ENCODE peak calls at places on chromosome 3, in nine cellular contexts. L, W, H, G, K, D, E, Z and Y are unnamed samples.
A peak's percentile ranks its signal among the peaks of the same experiment; 100 is the strongest.

GRCh38 chr3:128353991-128354687 is 112.6 kb downstream of the DNAJB8 start:
- DNase-seq in L (no peak), W (no peak), H (no peak), G (no peak), K (peak; percentile 15), D (peak; percentile 11), E (peak; percentile 72), Z (no peak), Y (no peak)

GRCh38 chr3:9201278-9201677 is 48.2 kb downstream of the SRGAP3 start:
- DNase-seq in L (no peak), W (no peak), H (no peak), G (no peak), K (no peak), D (no peak), E (no peak), Z (no peak), Y (no peak)

GRCh38 chr3:177597325-177598109 is 400.2 kb upstream of the TBL1XR1 start:
- DNase-seq in L (peak; percentile 55), W (peak; percentile 57), H (no peak), G (no peak), K (no peak), D (peak; percentile 57), E (peak; percentile 21), Z (no peak), Y (peak; percentile 51)

GRCh38 chr3:197040679-197041078 is 11.1 kb upstream of the MELTF start:
- DNase-seq in L (no peak), W (no peak), H (no peak), G (no peak), K (no peak), D (no peak), E (no peak), Z (no peak), Y (no peak)

GRCh38 chr3:12054245-12054644 is 50.1 kb downstream of the SYN2 start:
- DNase-seq in L (no peak), W (no peak), H (no peak), G (no peak), K (no peak), D (no peak), E (no peak), Z (no peak), Y (no peak)

GRCh38 chr3:30042274-30042859 is 564.0 kb upstream of the TGFBR2 start:
- DNase-seq in L (peak; percentile 75), W (peak; percentile 33), H (peak; percentile 12), G (peak; percentile 35), K (peak; percentile 80), D (peak; percentile 10), E (peak; percentile 34), Z (no peak), Y (peak; percentile 56)

GRCh38 chr3:94811836-94812235 is 749.0 kb downstream of the NSUN3 start:
- DNase-seq in L (no peak), W (no peak), H (no peak), G (no peak), K (no peak), D (no peak), E (no peak), Z (no peak), Y (no peak)

GRCh38 chr3:42803800-42804112 is 534 bp downstream of the HIGD1A start:
- DNase-seq in L (peak; percentile 66), W (no peak), H (no peak), G (peak; percentile 74), K (peak; percentile 65), D (no peak), E (no peak), Z (no peak), Y (no peak)

GRCh38 chr3:128875556-128876120 is 3.8 kb upstream of the ACAD9 start:
- DNase-seq in L (peak; percentile 79), W (peak; percentile 45), H (peak; percentile 41), G (peak; percentile 39), K (peak; percentile 85), D (no peak), E (peak; percentile 39), Z (no peak), Y (peak; percentile 30)

GRCh38 chr3:44712455-44713075 is at the start of gene ZNF502:
- DNase-seq in L (peak; percentile 73), W (peak; percentile 31), H (peak; percentile 55), G (peak; percentile 88), K (peak; percentile 73), D (peak; percentile 33), E (peak; percentile 85), Z (peak; percentile 9), Y (peak; percentile 48)

GRCh38 chr3:45253316-45253715 is 27.2 kb upstream of the TMEM158 start:
- DNase-seq in L (no peak), W (no peak), H (no peak), G (no peak), K (no peak), D (no peak), E (no peak), Z (no peak), Y (no peak)

GRCh38 chr3:154115332-154115731 is 5.9 kb upstream of the ARHGEF26 start:
- DNase-seq in L (no peak), W (no peak), H (no peak), G (no peak), K (no peak), D (no peak), E (no peak), Z (no peak), Y (no peak)

GRCh38 chr3:67854663-67855062 is 200.3 kb upstream of the SUCLG2 start:
- DNase-seq in L (no peak), W (no peak), H (no peak), G (no peak), K (no peak), D (no peak), E (no peak), Z (no peak), Y (no peak)

GRCh38 chr3:186693843-186694242 is 23.3 kb upstream of the KNG1 start:
- DNase-seq in L (no peak), W (no peak), H (no peak), G (no peak), K (no peak), D (no peak), E (no peak), Z (no peak), Y (no peak)

GRCh38 chr3:166484470-166484869 is 647.2 kb upstream of the BCHE start:
- DNase-seq in L (no peak), W (no peak), H (no peak), G (no peak), K (no peak), D (no peak), E (no peak), Z (no peak), Y (no peak)